ENCODE peak calls at places on chromosome 22, in four cellular contexts. C is IMR-90, X is H9, R is H1. N is an unnamed sample.

GRCh38 chr22:28000361-28000760 is 81.3 kb upstream of the PITPNB start:
- DNase-seq in C (no peak), R (no peak), X (no peak), N (no peak)

GRCh38 chr22:46369716-46370583 is 34.4 kb downstream of the TRMU start:
- DNase-seq in C (no peak), X (no peak), R (no peak), N (no peak)

GRCh38 chr22:27965547-27965946 is 46.5 kb upstream of the PITPNB start:
- DNase-seq in X (no peak), R (no peak), C (peak; percentile 35), N (no peak)

GRCh38 chr22:27745154-27745553 is 56.4 kb downstream of the MN1 start:
- DNase-seq in C (no peak), X (no peak), R (no peak), N (no peak)

GRCh38 chr22:23526588-23527315 is 53.3 kb downstream of the IGLL1 start:
- DNase-seq in X (no peak), R (no peak), C (no peak), N (no peak)

GRCh38 chr22:49024775-49025440 is 802.8 kb downstream of the BRD1 start:
- DNase-seq in C (no peak), R (no peak), X (no peak), N (no peak)

GRCh38 chr22:17213976-17214375 is 5.3 kb downstream of the ADA2 start:
- DNase-seq in X (peak; percentile 62), R (peak; percentile 72), C (peak; percentile 3), N (peak; percentile 66)

GRCh38 chr22:46096051-46096450 is 54.3 kb upstream of the PPARA start:
- DNase-seq in X (no peak), C (no peak), R (no peak), N (no peak)

GRCh38 chr22:22460635-22461034 is 47.9 kb downstream of the ZNF280B start:
- DNase-seq in C (no peak), X (no peak), R (no peak), N (peak; percentile 8)

GRCh38 chr22:20843501-20843900 is 15.1 kb downstream of the PI4KA start:
- DNase-seq in C (no peak), R (no peak), X (no peak), N (no peak)

GRCh38 chr22:46465793-46466192 is 71.6 kb downstream of the CELSR1 start:
- DNase-seq in C (no peak), R (no peak), X (no peak), N (no peak)

GRCh38 chr22:48807155-48807554 is 1020.5 kb downstream of the BRD1 start:
- DNase-seq in C (no peak), X (no peak), R (no peak), N (no peak)

GRCh38 chr22:20782083-20782482 is 8.2 kb downstream of the SERPIND1 start:
- DNase-seq in C (peak; percentile 17), X (no peak), R (no peak), N (no peak)

GRCh38 chr22:17563936-17564391 is 666 bp downstream of the SLC25A18 start:
- DNase-seq in C (peak; percentile 27), R (no peak), X (no peak), N (no peak)

GRCh38 chr22:49076300-49077035 is 751.2 kb downstream of the BRD1 start:
- DNase-seq in C (no peak), R (no peak), X (no peak), N (peak; percentile 43)

GRCh38 chr22:43289976-43290663 is 53.1 kb downstream of the SCUBE1 start:
- DNase-seq in X (no peak), R (no peak), C (peak; percentile 11), N (no peak)

GRCh38 chr22:20805972-20806471 is 32.1 kb downstream of the SERPIND1 start:
- DNase-seq in R (no peak), C (peak; percentile 10), X (no peak), N (peak; percentile 74)

GRCh38 chr22:50687829-50688228 is 15.2 kb downstream of the SHANK3 start:
- DNase-seq in C (no peak), X (no peak), R (peak; percentile 26), N (no peak)

GRCh38 chr22:19800761-19801244 is 40.2 kb downstream of the TBX1 start:
- DNase-seq in X (peak; percentile 69), C (peak; percentile 25), R (no peak), N (peak; percentile 62)

DNA sequence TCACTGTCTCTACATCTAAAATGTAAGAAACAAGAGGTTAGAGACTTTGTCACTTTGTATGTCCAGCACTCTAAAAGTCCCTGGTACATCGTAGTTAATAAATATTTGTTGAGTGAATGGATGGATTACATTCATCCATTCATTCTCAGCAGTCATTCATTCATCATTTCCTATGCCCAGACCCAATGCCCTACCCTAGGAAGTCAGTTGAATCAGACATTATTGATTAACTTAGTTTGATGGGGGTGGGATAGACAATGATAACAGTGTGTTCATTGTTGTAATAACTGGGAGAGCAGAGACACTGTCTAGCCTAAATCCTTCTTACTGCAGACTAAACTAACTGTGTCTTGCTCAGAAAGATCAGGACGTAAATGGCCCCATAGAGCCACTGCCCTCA is 1.2 kb upstream of the CENPM start:
- DNase-seq in R (no peak), X (no peak), C (no peak), N (no peak)
- H4K5ac ChIP-seq in R (no peak overlapping the region), X (no peak overlapping the region), C (no peak overlapping the region), N (no peak overlapping the region)

GRCh38 chr22:25709758-25710157 is 32.2 kb upstream of the MYO18B start:
- DNase-seq in X (no peak), C (no peak), R (no peak), N (no peak)
- H3K56ac ChIP-seq in X (no peak overlapping the region), C (no peak overlapping the region), R (no peak overlapping the region), N (no peak overlapping the region)

GRCh38 chr22:31749636-31750364 is at the start of gene PRR14L:
- DNase-seq in R (peak; percentile 100), C (peak; percentile 90), X (peak; percentile 97), N (peak; percentile 97)
- H2BK120ac ChIP-seq in R (no peak within 1 kb of the TSS), C (peak within 1 kb of the TSS; percentile 69), X (no peak within 1 kb of the TSS), N (no peak within 1 kb of the TSS)

GRCh38 chr22:37053310-37054077 is 2.0 kb downstream of the KCTD17 start:
- DNase-seq in R (no peak), X (no peak), C (no peak), N (no peak)

GRCh38 chr22:37052386-37053309 is 1.1 kb downstream of the KCTD17 start:
- DNase-seq in X (no peak), C (no peak), R (no peak), N (no peak)

GRCh38 chr22:37054600-37055365 is 3.2 kb downstream of the KCTD17 start:
- DNase-seq in C (no peak), R (no peak), X (no peak), N (no peak)

GRCh38 chr22:37056246-37056645 is 4.7 kb downstream of the KCTD17 start:
- DNase-seq in R (no peak), C (no peak), X (no peak), N (no peak)

GRCh38 chr22:37054078-37054440 is 2.5 kb downstream of the KCTD17 start:
- DNase-seq in X (no peak), R (no peak), C (no peak), N (no peak)
- H4K5ac ChIP-seq in X (no peak overlapping the region), R (no peak overlapping the region), C (no peak overlapping the region), N (no peak overlapping the region)

DNA sequence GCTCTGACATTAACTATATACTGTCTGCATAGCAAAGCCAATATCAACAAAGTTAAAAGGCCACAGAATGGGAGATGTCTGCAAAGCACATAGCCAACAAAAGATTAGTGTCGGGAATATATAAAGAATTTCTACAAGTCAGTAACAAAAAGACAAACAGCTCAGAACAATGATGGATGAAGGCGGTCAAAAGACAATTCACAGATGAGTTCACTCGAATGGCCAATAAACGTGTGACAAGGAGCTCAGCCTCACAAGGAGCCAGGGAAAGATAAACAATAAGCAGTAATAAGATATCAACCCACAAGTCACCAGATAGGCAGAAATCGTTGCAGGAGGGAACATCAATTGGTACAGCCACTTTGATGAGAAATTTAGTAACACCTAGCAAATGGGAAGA is 106.0 kb upstream of the ISX start:
- DNase-seq in C (no peak), X (no peak), R (no peak), N (no peak)
- H3K56ac ChIP-seq in C (no peak overlapping the region), X (no peak overlapping the region), R (no peak overlapping the region), N (no peak overlapping the region)

DNA sequence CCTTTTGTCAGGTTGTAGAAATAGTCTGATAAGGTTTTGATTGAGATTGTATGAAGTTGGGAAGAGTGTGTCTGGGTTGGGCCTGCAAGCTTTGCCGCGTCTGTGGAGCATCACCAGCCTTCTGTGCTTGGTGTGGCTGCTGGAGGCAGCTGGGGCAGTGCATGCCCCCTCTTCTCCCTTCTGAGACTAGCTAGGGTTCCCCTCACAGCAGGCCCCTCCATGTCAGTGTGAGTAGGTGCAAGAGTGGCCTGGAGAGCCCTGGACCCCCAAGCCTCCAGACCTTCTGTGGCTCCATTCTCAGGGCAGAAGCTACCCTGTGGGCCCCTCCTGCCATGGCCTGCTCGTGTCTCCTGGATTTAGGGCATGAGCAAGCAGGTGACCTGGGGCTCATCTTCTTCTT is 914.2 kb downstream of the TBC1D22A start:
- DNase-seq in R (no peak), C (no peak), X (no peak), N (no peak)
- H2BK120ac ChIP-seq in R (peak overlapping the region; percentile 1), C (no peak overlapping the region), X (no peak overlapping the region), N (no peak overlapping the region)